ENCODE peak calls at places on chromosomes 4 and X, in four cellular contexts. One of them, this sample, is unnamed.

GRCh38 chr4:98584265-98584664 is 74.1 kb downstream of the TSPAN5 start:
- DNase-seq in fibroblast of lung: no peak
- DNase-seq in brain microvascular endothelial cell: no peak
- DNase-seq in cardiac fibroblast: peak; percentile 75
- DNase-seq in this sample: no peak

GRCh38 chrX:103730746-103731508 is 20.2 kb downstream of the TMEM31 start:
- DNase-seq in cardiac fibroblast: peak; percentile 97
- DNase-seq in brain microvascular endothelial cell: peak; percentile 76
- DNase-seq in fibroblast of lung: peak; percentile 94
- DNase-seq in this sample: no peak

GRCh38 chrX:48531359-48531954 is 8.1 kb upstream of the TBC1D25 start:
- DNase-seq in cardiac fibroblast: peak; percentile 86
- DNase-seq in fibroblast of lung: peak; percentile 79
- DNase-seq in brain microvascular endothelial cell: peak; percentile 56
- DNase-seq in this sample: no peak

GRCh38 chr4:143405197-143405730 is 68.6 kb downstream of the GAB1 start:
- DNase-seq in fibroblast of lung: no peak
- DNase-seq in brain microvascular endothelial cell: no peak
- DNase-seq in cardiac fibroblast: no peak
- DNase-seq in this sample: no peak

GRCh38 chr4:52748432-52748831 is 2.8 kb downstream of the ERVMER34-1 start:
- DNase-seq in brain microvascular endothelial cell: no peak
- DNase-seq in fibroblast of lung: no peak
- DNase-seq in cardiac fibroblast: no peak
- DNase-seq in this sample: no peak

GRCh38 chr4:173538148-173538902 is 8.3 kb upstream of the HAND2 start:
- DNase-seq in cardiac fibroblast: no peak
- DNase-seq in brain microvascular endothelial cell: no peak
- DNase-seq in fibroblast of lung: no peak
- DNase-seq in this sample: no peak

GRCh38 chrX:73615022-73615421 is 52.0 kb downstream of the CHIC1 start:
- DNase-seq in fibroblast of lung: no peak
- DNase-seq in cardiac fibroblast: no peak
- DNase-seq in brain microvascular endothelial cell: no peak
- DNase-seq in this sample: no peak

GRCh38 chrX:45712067-45712466 is 511.4 kb upstream of the DIPK2B start:
- DNase-seq in brain microvascular endothelial cell: peak; percentile 32
- DNase-seq in cardiac fibroblast: peak; percentile 87
- DNase-seq in fibroblast of lung: peak; percentile 57
- DNase-seq in this sample: no peak

GRCh38 chr4:102324725-102325124 is 20.6 kb downstream of the SLC39A8 start:
- DNase-seq in cardiac fibroblast: no peak
- DNase-seq in brain microvascular endothelial cell: no peak
- DNase-seq in fibroblast of lung: no peak
- DNase-seq in this sample: no peak

GRCh38 chr4:72326692-72327632 is 242.1 kb downstream of the ADAMTS3 start:
- DNase-seq in brain microvascular endothelial cell: no peak
- DNase-seq in cardiac fibroblast: peak; percentile 64
- DNase-seq in fibroblast of lung: peak; percentile 58
- DNase-seq in this sample: peak; percentile 16

GRCh38 chr4:6362896-6363295 is 93.2 kb downstream of the WFS1 start:
- DNase-seq in fibroblast of lung: peak; percentile 27
- DNase-seq in brain microvascular endothelial cell: peak; percentile 6
- DNase-seq in cardiac fibroblast: peak; percentile 28
- DNase-seq in this sample: no peak

GRCh38 chrX:18886344-18887161 is 97.4 kb downstream of the PHKA2 start:
- DNase-seq in brain microvascular endothelial cell: peak; percentile 33
- DNase-seq in cardiac fibroblast: peak; percentile 60
- DNase-seq in fibroblast of lung: peak; percentile 72
- DNase-seq in this sample: peak; percentile 22

GRCh38 chr4:78481180-78481579 is 70.4 kb upstream of the ANXA3 start:
- DNase-seq in fibroblast of lung: peak; percentile 58
- DNase-seq in brain microvascular endothelial cell: peak; percentile 48
- DNase-seq in cardiac fibroblast: peak; percentile 89
- DNase-seq in this sample: no peak

GRCh38 chrX:41761169-41761568 is 37.2 kb downstream of the GPR82 start:
- DNase-seq in cardiac fibroblast: no peak
- DNase-seq in fibroblast of lung: no peak
- DNase-seq in brain microvascular endothelial cell: no peak
- DNase-seq in this sample: no peak

GRCh38 chrX:17738002-17738713 is 865 bp downstream of the SCML1 start:
- DNase-seq in brain microvascular endothelial cell: peak; percentile 4
- DNase-seq in cardiac fibroblast: peak; percentile 36
- DNase-seq in fibroblast of lung: peak; percentile 12
- DNase-seq in this sample: no peak

GRCh38 chr4:74098628-74098995 is 383 bp downstream of the CXCL2 start:
- DNase-seq in fibroblast of lung: peak; percentile 7
- DNase-seq in brain microvascular endothelial cell: no peak
- DNase-seq in cardiac fibroblast: peak; percentile 44
- DNase-seq in this sample: no peak

GRCh38 chrX:53479295-53479694 is 45.1 kb upstream of the HSD17B10 start:
- DNase-seq in fibroblast of lung: no peak
- DNase-seq in brain microvascular endothelial cell: no peak
- DNase-seq in cardiac fibroblast: no peak
- DNase-seq in this sample: no peak

GRCh38 chr4:153781717-153782416 is 7.0 kb downstream of the SFRP2 start:
- DNase-seq in fibroblast of lung: peak; percentile 76
- DNase-seq in cardiac fibroblast: peak; percentile 43
- DNase-seq in brain microvascular endothelial cell: no peak
- DNase-seq in this sample: no peak

GRCh38 chr4:113961322-113961698 is 18.1 kb downstream of the ARSJ start:
- DNase-seq in fibroblast of lung: peak; percentile 85
- DNase-seq in cardiac fibroblast: peak; percentile 89
- DNase-seq in brain microvascular endothelial cell: peak; percentile 39
- DNase-seq in this sample: no peak

GRCh38 chrX:69496143-69496542 is 8.0 kb upstream of the NALF2 start:
- DNase-seq in cardiac fibroblast: no peak
- DNase-seq in fibroblast of lung: no peak
- DNase-seq in brain microvascular endothelial cell: no peak
- DNase-seq in this sample: no peak

GRCh38 chr4:153834901-153835300 is 46.0 kb upstream of the SFRP2 start:
- DNase-seq in fibroblast of lung: no peak
- DNase-seq in cardiac fibroblast: no peak
- DNase-seq in brain microvascular endothelial cell: no peak
- DNase-seq in this sample: no peak

GRCh38 chr4:146472404-146472803 is 49.3 kb downstream of the SLC10A7 start:
- DNase-seq in fibroblast of lung: no peak
- DNase-seq in brain microvascular endothelial cell: no peak
- DNase-seq in cardiac fibroblast: no peak
- DNase-seq in this sample: no peak

GRCh38 chr4:39032218-39033085 is at the start of gene TMEM156:
- DNase-seq in cardiac fibroblast: peak; percentile 80
- DNase-seq in fibroblast of lung: peak; percentile 53
- DNase-seq in brain microvascular endothelial cell: peak; percentile 25
- DNase-seq in this sample: no peak

GRCh38 chr4:18535948-18536347 is 514.4 kb upstream of the LCORL start:
- DNase-seq in cardiac fibroblast: no peak
- DNase-seq in fibroblast of lung: no peak
- DNase-seq in brain microvascular endothelial cell: no peak
- DNase-seq in this sample: no peak

GRCh38 chrX:37883196-37883595 is 35.8 kb upstream of the DYNLT3 start:
- DNase-seq in brain microvascular endothelial cell: no peak
- DNase-seq in fibroblast of lung: no peak
- DNase-seq in cardiac fibroblast: peak; percentile 33
- DNase-seq in this sample: no peak

GRCh38 chr4:16227462-16227868 is 1.2 kb upstream of the TAPT1 start:
- DNase-seq in fibroblast of lung: peak; percentile 45
- DNase-seq in brain microvascular endothelial cell: peak; percentile 4
- DNase-seq in cardiac fibroblast: peak; percentile 39
- DNase-seq in this sample: no peak

GRCh38 chr4:61312526-61312925 is 112.4 kb downstream of the ADGRL3 start:
- DNase-seq in cardiac fibroblast: peak; percentile 83
- DNase-seq in brain microvascular endothelial cell: peak; percentile 57
- DNase-seq in fibroblast of lung: peak; percentile 19
- DNase-seq in this sample: no peak

GRCh38 chrX:136659174-136659573 is 11.2 kb downstream of the CD40LG start:
- DNase-seq in fibroblast of lung: no peak
- DNase-seq in brain microvascular endothelial cell: no peak
- DNase-seq in cardiac fibroblast: no peak
- DNase-seq in this sample: no peak

GRCh38 chrX:44343412-44343942 is at the start of gene EFHC2:
- DNase-seq in brain microvascular endothelial cell: peak; percentile 13
- DNase-seq in fibroblast of lung: peak; percentile 6
- DNase-seq in cardiac fibroblast: no peak
- DNase-seq in this sample: no peak

GRCh38 chrX:10470009-10470408 is 150.4 kb downstream of the MID1 start:
- DNase-seq in brain microvascular endothelial cell: no peak
- DNase-seq in fibroblast of lung: peak; percentile 39
- DNase-seq in cardiac fibroblast: peak; percentile 28
- DNase-seq in this sample: no peak

DNA sequence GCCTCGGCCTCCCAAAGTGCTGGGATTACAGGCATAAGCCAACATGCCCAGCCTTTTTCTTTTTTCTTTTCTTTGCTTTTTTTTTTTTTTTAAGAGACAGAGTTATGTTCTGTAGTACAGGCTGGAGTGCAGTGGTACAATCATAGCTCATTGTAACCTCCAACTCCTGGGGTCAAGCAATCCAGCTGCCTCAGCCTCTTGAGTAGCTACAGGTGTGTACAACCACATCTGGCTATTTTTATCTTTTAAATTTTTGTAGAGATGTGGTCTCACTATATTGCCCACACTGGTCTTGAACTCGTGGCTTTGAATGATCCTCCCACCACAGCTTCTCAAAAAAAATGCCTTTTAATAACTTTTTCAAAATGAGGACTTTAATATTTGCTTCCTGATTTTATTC is 4.3 kb upstream of the TNIP3 start:
- DNase-seq in cardiac fibroblast: no peak
- DNase-seq in fibroblast of lung: no peak
- DNase-seq in brain microvascular endothelial cell: no peak
- DNase-seq in this sample: no peak
- TF ChIP-seq CTCF in cardiac fibroblast: no peak
- TF ChIP-seq CTCF in fibroblast of lung: no peak
- TF ChIP-seq CTCF in brain microvascular endothelial cell: no peak
- TF ChIP-seq CTCF in this sample: no peak

GRCh38 chr4:118326585-118326984 is 26.2 kb downstream of the PRSS12 start:
- DNase-seq in brain microvascular endothelial cell: no peak
- DNase-seq in cardiac fibroblast: no peak
- DNase-seq in fibroblast of lung: no peak
- DNase-seq in this sample: no peak

GRCh38 chr4:118327554-118328241 is 25.1 kb downstream of the PRSS12 start:
- DNase-seq in brain microvascular endothelial cell: peak; percentile 12
- DNase-seq in cardiac fibroblast: peak; percentile 69
- DNase-seq in fibroblast of lung: peak; percentile 39
- DNase-seq in this sample: no peak

GRCh38 chr4:118329849-118330248 is 23.0 kb downstream of the PRSS12 start:
- DNase-seq in fibroblast of lung: no peak
- DNase-seq in brain microvascular endothelial cell: no peak
- DNase-seq in cardiac fibroblast: no peak
- DNase-seq in this sample: no peak

GRCh38 chr4:118322831-118323502 is 29.8 kb downstream of the PRSS12 start:
- DNase-seq in brain microvascular endothelial cell: no peak
- DNase-seq in cardiac fibroblast: peak; percentile 10
- DNase-seq in fibroblast of lung: no peak
- DNase-seq in this sample: no peak

GRCh38 chr4:118325443-118325842 is 27.4 kb downstream of the PRSS12 start:
- DNase-seq in fibroblast of lung: no peak
- DNase-seq in cardiac fibroblast: peak; percentile 10
- DNase-seq in brain microvascular endothelial cell: no peak
- DNase-seq in this sample: no peak
- H3K4me3 ChIP-seq in fibroblast of lung: no peak overlapping the region
- H3K4me3 ChIP-seq in cardiac fibroblast: no peak overlapping the region
- H3K4me3 ChIP-seq in brain microvascular endothelial cell: no peak overlapping the region
- H3K4me3 ChIP-seq in this sample: no peak overlapping the region

GRCh38 chrX:14533867-14534266 is 4.5 kb downstream of the GLRA2 start:
- DNase-seq in fibroblast of lung: no peak
- DNase-seq in brain microvascular endothelial cell: no peak
- DNase-seq in cardiac fibroblast: no peak
- DNase-seq in this sample: no peak
- TF ChIP-seq CTCF in fibroblast of lung: no peak
- TF ChIP-seq CTCF in brain microvascular endothelial cell: no peak
- TF ChIP-seq CTCF in cardiac fibroblast: no peak
- TF ChIP-seq CTCF in this sample: no peak

DNA sequence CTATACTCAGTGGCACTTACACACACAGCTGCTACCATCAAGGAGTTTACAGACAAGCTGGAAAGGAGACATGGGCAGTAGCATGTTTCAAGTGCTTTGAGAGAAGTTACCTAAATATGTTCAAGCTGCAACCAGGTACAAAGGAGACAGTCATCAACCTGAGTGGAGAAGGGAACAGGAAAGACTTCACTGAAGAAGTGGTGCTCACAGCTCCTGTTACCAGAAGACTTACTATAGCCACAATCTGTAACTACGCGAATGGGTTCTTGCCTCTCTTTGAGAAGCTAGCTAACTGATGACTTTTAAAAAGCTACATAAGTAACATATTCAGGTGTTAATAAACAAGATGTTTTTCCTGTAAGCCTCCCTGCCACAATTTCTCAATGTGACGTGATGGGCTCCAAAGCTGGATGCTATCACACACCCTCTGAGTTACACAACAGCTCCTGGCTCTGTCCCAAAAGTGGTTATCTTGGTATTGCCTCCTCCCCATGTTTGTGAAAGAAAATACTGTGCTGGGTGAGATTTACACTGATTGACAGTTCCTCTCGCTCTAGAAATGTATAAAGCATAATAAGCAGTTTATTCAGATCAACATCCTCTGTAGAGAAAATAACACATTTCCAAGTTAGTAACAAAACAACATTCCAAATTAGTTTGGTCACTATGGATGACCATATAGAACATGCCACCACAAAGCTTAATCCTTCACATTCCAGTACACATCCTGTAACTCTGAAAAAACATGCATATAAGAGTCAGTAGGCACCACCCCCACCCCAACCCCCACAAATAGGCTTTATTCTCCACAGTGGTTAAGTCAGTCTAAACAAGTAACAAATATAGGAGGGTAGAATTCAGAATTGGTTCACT is 81.8 kb downstream of the FRYL start:
- DNase-seq in fibroblast of lung: peak; percentile 86
- DNase-seq in brain microvascular endothelial cell: peak; percentile 93
- DNase-seq in cardiac fibroblast: peak; percentile 93
- DNase-seq in this sample: peak; percentile 93
- H3K4me3 ChIP-seq in fibroblast of lung: no peak overlapping the region
- H3K4me3 ChIP-seq in brain microvascular endothelial cell: no peak overlapping the region
- H3K4me3 ChIP-seq in cardiac fibroblast: no peak overlapping the region
- H3K4me3 ChIP-seq in this sample: peak overlapping the region; percentile 11

DNA sequence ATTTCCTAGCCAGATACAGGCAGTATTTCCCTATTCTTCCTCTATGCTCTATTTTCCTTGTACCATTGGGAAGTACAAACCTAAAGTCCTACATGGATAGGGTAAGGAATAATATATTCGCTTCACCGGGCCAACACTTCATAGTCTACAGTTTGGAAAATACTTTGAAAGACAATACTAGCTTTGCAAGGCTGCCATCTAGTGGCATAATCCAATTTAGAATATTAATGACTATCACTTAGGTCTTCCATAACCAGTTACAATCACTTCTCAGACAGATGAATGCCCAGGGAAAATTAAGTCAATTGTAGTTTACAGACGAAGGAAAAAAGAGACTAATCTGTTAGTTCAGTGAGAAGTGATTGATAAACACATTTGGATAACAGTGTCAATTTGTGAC is 141.0 kb upstream of the FAM47C start:
- DNase-seq in fibroblast of lung: peak; percentile 34
- DNase-seq in brain microvascular endothelial cell: peak; percentile 0
- DNase-seq in cardiac fibroblast: peak; percentile 29
- DNase-seq in this sample: no peak
- TF ChIP-seq CTCF in fibroblast of lung: peak; percentile 19
- TF ChIP-seq CTCF in brain microvascular endothelial cell: peak; percentile 26
- TF ChIP-seq CTCF in cardiac fibroblast: peak; percentile 3
- TF ChIP-seq CTCF in this sample: peak; percentile 43

This sample was measured in retinal pigment epithelial cell.